ENCODE peak calls at places on chromosome 15, in seven cellular contexts. T is RWPE1, S is psoas muscle, H is mucosa of descending colon, Q is AG10803, B is nephron progenitor cell, E is GM13976. A is an unnamed sample.

GRCh38 chr15:85621096-85621495 is 173.6 kb downstream of the KLHL25 start:
- DNase-seq in B (no peak), S (no peak), E (no peak), T (no peak), Q (peak), H (no peak), A (no peak)

GRCh38 chr15:29268706-29269484 is 727 bp downstream of the NSMCE3 start:
- DNase-seq in H (peak), T (no peak), S (peak), E (peak), B (no peak), Q (peak), A (peak)

GRCh38 chr15:79282371-79283251 is at the start of gene ANKRD34C:
- DNase-seq in H (no peak), B (peak), T (no peak), E (peak), Q (no peak), S (no peak), A (peak)

GRCh38 chr15:72341361-72341760 is 21.4 kb upstream of the CELF6 start:
- DNase-seq in S (no peak), Q (no peak), H (no peak), E (no peak), T (no peak), B (peak), A (peak)

GRCh38 chr15:22979699-22980188 is 424 bp downstream of the CYFIP1 start:
- DNase-seq in T (peak), E (peak), S (peak), Q (no peak), B (peak), H (peak), A (peak)

GRCh38 chr15:92808611-92809063 is 91.5 kb upstream of the CHD2 start:
- DNase-seq in S (peak), T (no peak), E (no peak), Q (peak), B (no peak), H (peak), A (peak)

GRCh38 chr15:34993413-34993812 is 5.3 kb upstream of the ZNF770 start:
- DNase-seq in S (no peak), Q (no peak), H (no peak), E (no peak), B (no peak), T (no peak), A (no peak)

GRCh38 chr15:88974392-88974791 is 61.2 kb upstream of the MFGE8 start:
- DNase-seq in E (no peak), Q (peak), S (no peak), B (no peak), H (no peak), T (no peak), A (no peak)

GRCh38 chr15:68318931-68319909 is 41.7 kb downstream of the FEM1B start:
- DNase-seq in S (no peak), Q (no peak), H (no peak), E (no peak), B (no peak), T (no peak), A (no peak)

GRCh38 chr15:71139264-71139663 is 24.0 kb downstream of the THSD4 start:
- DNase-seq in Q (no peak), E (no peak), B (no peak), T (no peak), H (no peak), S (no peak), A (no peak)

GRCh38 chr15:62749445-62749844 is 293.1 kb upstream of the TPM1 start:
- DNase-seq in H (no peak), E (no peak), T (no peak), B (no peak), Q (no peak), S (no peak), A (no peak)

GRCh38 chr15:26134812-26135211 is 271.7 kb upstream of the ATP10A start:
- DNase-seq in S (no peak), H (no peak), T (no peak), Q (no peak), E (no peak), B (no peak), A (no peak)

GRCh38 chr15:80596521-80596976 is 98.6 kb upstream of the ABHD17C start:
- DNase-seq in E (no peak), T (no peak), B (no peak), Q (no peak), H (no peak), S (no peak), A (no peak)

GRCh38 chr15:76795217-76795616 is 109.9 kb downstream of the SCAPER start:
- DNase-seq in T (no peak), Q (no peak), S (no peak), H (no peak), B (no peak), E (no peak), A (no peak)

GRCh38 chr15:94287794-94288246 is 56.5 kb downstream of the MCTP2 start:
- DNase-seq in B (no peak), T (no peak), H (peak), S (no peak), Q (no peak), E (peak), A (no peak)

GRCh38 chr15:47924381-47924780 is 196.4 kb upstream of the SLC24A5 start:
- DNase-seq in H (no peak), S (no peak), Q (no peak), T (no peak), E (no peak), B (no peak), A (no peak)

GRCh38 chr15:89196994-89197393 is 24.4 kb downstream of the RLBP1 start:
- DNase-seq in T (peak), S (no peak), E (no peak), Q (no peak), H (no peak), B (no peak), A (no peak)

GRCh38 chr15:72222433-72222832 is 8.6 kb downstream of the PKM start:
- DNase-seq in S (peak), Q (peak), T (peak), E (no peak), H (peak), B (no peak), A (no peak)

GRCh38 chr15:44535509-44536297 is 1.2 kb upstream of the EIF3J start:
- DNase-seq in H (no peak), T (peak), Q (no peak), B (peak), E (peak), S (no peak), A (peak)

GRCh38 chr15:60426870-60427528 is 29.2 kb upstream of the ANXA2 start:
- DNase-seq in B (no peak), S (no peak), H (no peak), E (no peak), T (peak), Q (peak), A (no peak)

GRCh38 chr15:57149196-57149595 is 227.1 kb upstream of the CGNL1 start:
- DNase-seq in S (no peak), B (no peak), H (no peak), E (no peak), T (no peak), Q (peak), A (no peak)

GRCh38 chr15:67296188-67296587 is 41.6 kb downstream of the IQCH start:
- DNase-seq in B (peak), Q (no peak), S (no peak), H (no peak), T (no peak), E (no peak), A (no peak)

GRCh38 chr15:73244333-73244732 is 124.4 kb downstream of the HCN4 start:
- DNase-seq in S (no peak), H (no peak), Q (no peak), T (no peak), B (no peak), E (peak), A (no peak)

GRCh38 chr15:85730001-85730820 is 64.5 kb downstream of the KLHL25 start:
- DNase-seq in H (no peak), E (peak), Q (peak), B (peak), S (no peak), T (peak), A (peak)

GRCh38 chr15:72992733-72993321 is 59.4 kb upstream of the NEO1 start:
- DNase-seq in H (no peak), T (no peak), B (no peak), S (no peak), Q (peak), E (no peak), A (no peak)

GRCh38 chr15:99450896-99451358 is 114.9 kb upstream of the MEF2A start:
- DNase-seq in B (no peak), H (peak), T (no peak), E (peak), S (peak), Q (peak), A (no peak)

GRCh38 chr15:25175789-25176615 is 221.2 kb downstream of the SNRPN start:
- DNase-seq in S (peak), T (no peak), B (no peak), H (no peak), E (peak), Q (no peak), A (peak)

GRCh38 chr15:52464478-52464877 is 64.2 kb downstream of the MYO5A start:
- DNase-seq in S (no peak), H (no peak), T (no peak), Q (no peak), B (no peak), E (peak), A (no peak)

GRCh38 chr15:52466134-52466701 is 62.5 kb downstream of the MYO5A start:
- DNase-seq in E (peak), T (no peak), B (no peak), Q (no peak), H (peak), S (peak), A (no peak)

GRCh38 chr15:52462806-52463360 is 65.8 kb downstream of the MYO5A start:
- DNase-seq in H (no peak), S (no peak), B (no peak), E (no peak), Q (no peak), T (no peak), A (no peak)

GRCh38 chr15:52464040-52464439 is 64.6 kb downstream of the MYO5A start:
- DNase-seq in S (no peak), T (no peak), E (no peak), Q (no peak), B (no peak), H (no peak), A (no peak)

DNA sequence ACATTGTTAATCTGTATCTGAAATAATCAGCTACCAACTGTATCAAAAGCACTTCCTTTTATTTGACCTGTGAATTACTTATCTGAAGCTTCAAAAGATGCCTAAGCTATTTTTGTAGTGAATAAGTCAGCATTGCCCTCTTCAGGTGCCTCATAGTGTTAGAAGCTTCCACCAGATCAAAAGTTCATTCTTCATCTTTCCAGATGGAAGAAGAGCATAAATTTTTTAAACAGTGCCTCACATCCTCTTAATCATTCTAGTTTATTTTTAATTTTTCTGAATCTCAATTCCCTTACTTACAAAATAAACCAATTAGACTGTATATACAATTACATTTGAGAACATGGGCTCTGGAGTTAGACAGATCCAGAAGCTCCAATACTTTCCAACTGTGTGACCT is 65.0 kb downstream of the MYO5A start:
- DNase-seq in T (no peak), B (no peak), S (no peak), E (peak), Q (peak), H (no peak), A (no peak)
- TF ChIP-seq CTCF in T (peak), B (no peak), S (peak), E (peak), Q (peak), H (no peak), A (no peak)

GRCh38 chr15:70064441-70064840 is 33.3 kb downstream of the TLE3 start:
- DNase-seq in Q (no peak), T (no peak), B (no peak), H (no peak), E (no peak), S (no peak), A (no peak)
- TF ChIP-seq CTCF in Q (no peak), T (no peak), B (no peak), H (no peak), E (no peak), S (no peak), A (no peak)

GRCh38 chr15:43346305-43346704 is 15.9 kb upstream of the LCMT2 start:
- DNase-seq in S (no peak), B (no peak), Q (no peak), T (no peak), H (no peak), E (no peak), A (no peak)
- TF ChIP-seq CTCF in S (no peak), B (no peak), Q (no peak), T (no peak), H (no peak), E (no peak), A (no peak)

GRCh38 chr15:33699145-33699544 is 269.2 kb upstream of the CHRM5 start:
- DNase-seq in B (no peak), T (no peak), S (no peak), Q (no peak), H (no peak), E (no peak), A (no peak)
- TF ChIP-seq CTCF in B (no peak), T (no peak), S (no peak), Q (no peak), H (no peak), E (no peak), A (no peak)

GRCh38 chr15:40360015-40360414 is 2.0 kb downstream of the DISP2 start:
- DNase-seq in Q (no peak), H (no peak), E (no peak), T (peak), S (no peak), B (no peak), A (no peak)

GRCh38 chr15:40358492-40359353 is 704 bp downstream of the DISP2 start:
- DNase-seq in H (peak), B (no peak), T (no peak), S (peak), E (peak), Q (no peak), A (no peak)

GRCh38 chr15:40355976-40356585 is 1.9 kb upstream of the DISP2 start:
- DNase-seq in S (peak), E (no peak), H (no peak), Q (no peak), B (no peak), T (no peak), A (no peak)

GRCh38 chr15:40357246-40357645 is 773 bp upstream of the DISP2 start:
- DNase-seq in S (peak), H (peak), B (no peak), Q (no peak), E (no peak), T (no peak), A (no peak)

GRCh38 chr15:40357723-40358491 is at the start of gene DISP2:
- DNase-seq in S (peak), B (peak), Q (peak), T (peak), E (peak), H (peak), A (peak)
- TF ChIP-seq CTCF in S (no peak), B (no peak), Q (no peak), T (no peak), E (no peak), H (no peak), A (no peak)

GRCh38 chr15:66229790-66230460 is 23.6 kb downstream of the MEGF11 start:
- DNase-seq in B (no peak), T (no peak), E (no peak), S (no peak), H (no peak), Q (no peak), A (no peak)
- TF ChIP-seq CTCF in B (no peak), T (no peak), E (no peak), S (no peak), H (no peak), Q (no peak), A (no peak)

DNA sequence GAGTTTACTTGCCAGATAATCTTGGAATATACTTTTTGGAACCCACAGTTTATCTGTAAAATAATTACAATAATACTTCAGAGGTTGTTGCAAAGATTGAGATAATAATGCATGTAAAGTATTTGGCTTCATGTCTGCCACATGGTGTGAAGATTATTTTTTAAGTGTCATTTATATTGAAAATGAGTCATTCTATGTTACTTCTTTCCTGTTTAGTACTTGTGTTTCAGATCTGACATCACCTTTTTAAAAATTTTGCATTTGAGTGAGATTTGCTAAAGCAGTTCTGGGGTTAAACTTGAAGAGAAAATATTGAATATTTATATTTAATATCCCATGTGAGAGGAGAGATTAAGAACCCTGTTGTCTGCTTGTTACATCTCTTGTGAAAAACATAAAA is 31.2 kb downstream of the IQGAP1 start:
- DNase-seq in B (no peak), T (no peak), S (no peak), E (no peak), H (no peak), Q (no peak), A (no peak)
- TF ChIP-seq CTCF in B (no peak), T (no peak), S (no peak), E (no peak), H (no peak), Q (no peak), A (no peak)

DNA sequence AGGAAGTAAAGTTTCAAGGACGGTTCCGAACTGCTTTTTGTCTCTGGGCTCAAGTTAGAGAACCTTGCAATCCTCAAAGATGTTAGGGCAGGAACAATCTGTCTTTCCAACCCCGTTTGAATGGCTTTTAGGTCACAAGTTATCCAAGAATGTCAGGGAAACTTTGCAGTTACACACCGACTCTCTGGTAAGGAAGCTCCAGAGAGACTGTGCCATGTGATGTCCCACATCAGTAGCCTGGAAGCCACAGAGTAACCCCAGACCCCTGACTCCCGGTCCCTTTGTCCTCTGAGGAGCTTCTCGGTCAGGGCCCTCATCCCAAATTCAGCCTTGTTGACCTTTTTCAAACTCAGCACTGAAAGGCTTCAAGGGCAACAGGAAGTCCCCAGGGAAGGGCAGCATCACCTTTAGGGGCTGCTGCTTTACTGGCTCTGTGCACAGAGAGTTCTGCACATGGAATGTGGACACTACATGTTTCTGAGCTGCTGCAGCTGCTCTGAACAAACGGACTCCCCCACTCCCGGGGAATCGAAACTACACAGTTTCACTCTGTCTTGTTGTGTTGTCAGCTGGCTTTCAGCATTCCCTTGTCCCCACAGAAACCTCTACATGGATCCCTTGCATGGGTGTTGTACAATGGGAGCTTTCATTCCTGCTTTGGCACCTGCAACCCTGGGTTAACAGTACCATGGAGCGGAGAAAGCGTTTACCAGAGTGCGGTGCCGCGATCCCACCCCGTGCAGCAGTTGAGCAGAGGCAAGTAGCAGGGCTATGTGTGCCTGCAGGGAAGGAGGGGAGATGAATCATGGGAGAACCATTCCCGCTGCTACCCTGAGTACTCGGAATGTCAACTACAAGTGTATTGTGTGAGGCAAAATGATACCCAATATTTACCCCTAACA is 408.2 kb upstream of the THBS1 start:
- DNase-seq in S (no peak), B (no peak), Q (peak), H (no peak), T (no peak), E (no peak), A (no peak)
- TF ChIP-seq CTCF in S (no peak), B (no peak), Q (no peak), H (no peak), T (no peak), E (no peak), A (no peak)